ENCODE peak calls at places on chromosomes 16 and 17, in five cellular contexts. One of them, this sample, is unnamed.

GRCh38 chr16:67884-68789 is 4.3 kb downstream of the RHBDF1 start:
- DNase-seq in lower lobe of right lung: peak; percentile 43
- DNase-seq in GM10248: no peak
- DNase-seq in kidney: peak; percentile 68
- DNase-seq in CD8-positive, alpha-beta T cell: no peak
- DNase-seq in this sample: no peak

GRCh38 chr16:30096862-30097563 is 1.0 kb upstream of the YPEL3 start:
- DNase-seq in lower lobe of right lung: no peak
- DNase-seq in GM10248: no peak
- DNase-seq in kidney: no peak
- DNase-seq in CD8-positive, alpha-beta T cell: no peak
- DNase-seq in this sample: no peak

GRCh38 chr17:28282596-28282995 is 36.4 kb upstream of the TMEM97 start:
- DNase-seq in lower lobe of right lung: no peak
- DNase-seq in GM10248: no peak
- DNase-seq in kidney: no peak
- DNase-seq in CD8-positive, alpha-beta T cell: no peak
- DNase-seq in this sample: no peak

GRCh38 chr16:82203198-82203597 is 33.2 kb upstream of the MPHOSPH6 start:
- DNase-seq in lower lobe of right lung: no peak
- DNase-seq in GM10248: no peak
- DNase-seq in kidney: no peak
- DNase-seq in CD8-positive, alpha-beta T cell: no peak
- DNase-seq in this sample: no peak

GRCh38 chr17:9273334-9274118 is 252.2 kb downstream of the NTN1 start:
- DNase-seq in lower lobe of right lung: no peak
- DNase-seq in GM10248: no peak
- DNase-seq in kidney: no peak
- DNase-seq in CD8-positive, alpha-beta T cell: no peak
- DNase-seq in this sample: no peak

GRCh38 chr17:30519707-30520106 is 42.5 kb downstream of the GOSR1 start:
- DNase-seq in lower lobe of right lung: no peak
- DNase-seq in GM10248: no peak
- DNase-seq in kidney: no peak
- DNase-seq in CD8-positive, alpha-beta T cell: no peak
- DNase-seq in this sample: no peak

GRCh38 chr16:19213885-19214284 is 45.8 kb downstream of the SYT17 start:
- DNase-seq in lower lobe of right lung: no peak
- DNase-seq in GM10248: no peak
- DNase-seq in kidney: no peak
- DNase-seq in CD8-positive, alpha-beta T cell: no peak
- DNase-seq in this sample: no peak

GRCh38 chr17:33112763-33113162 is 121.1 kb downstream of the SPACA3 start:
- DNase-seq in lower lobe of right lung: no peak
- DNase-seq in GM10248: no peak
- DNase-seq in kidney: no peak
- DNase-seq in CD8-positive, alpha-beta T cell: no peak
- DNase-seq in this sample: no peak

GRCh38 chr17:39252788-39253460 is 27.2 kb upstream of the STAC2 start:
- DNase-seq in lower lobe of right lung: no peak
- DNase-seq in GM10248: no peak
- DNase-seq in kidney: no peak
- DNase-seq in CD8-positive, alpha-beta T cell: no peak
- DNase-seq in this sample: no peak

GRCh38 chr17:13067629-13068303 is 49.9 kb upstream of the ELAC2 start:
- DNase-seq in lower lobe of right lung: no peak
- DNase-seq in GM10248: no peak
- DNase-seq in kidney: no peak
- DNase-seq in CD8-positive, alpha-beta T cell: no peak
- DNase-seq in this sample: no peak

GRCh38 chr16:610513-611381 is 20.0 kb upstream of the WFIKKN1 start:
- DNase-seq in lower lobe of right lung: peak; percentile 83
- DNase-seq in GM10248: no peak
- DNase-seq in kidney: peak; percentile 86
- DNase-seq in CD8-positive, alpha-beta T cell: peak; percentile 65
- DNase-seq in this sample: no peak

GRCh38 chr16:11957591-11958395 is 7.2 kb upstream of the TNFRSF17 start:
- DNase-seq in lower lobe of right lung: no peak
- DNase-seq in GM10248: no peak
- DNase-seq in kidney: no peak
- DNase-seq in CD8-positive, alpha-beta T cell: no peak
- DNase-seq in this sample: no peak

GRCh38 chr16:85514295-85514600 is 98.9 kb upstream of the GSE1 start:
- DNase-seq in lower lobe of right lung: peak; percentile 80
- DNase-seq in GM10248: no peak
- DNase-seq in kidney: no peak
- DNase-seq in CD8-positive, alpha-beta T cell: no peak
- DNase-seq in this sample: no peak

GRCh38 chr17:56777859-56778258 is 55.9 kb downstream of the C17orf67 start:
- DNase-seq in lower lobe of right lung: no peak
- DNase-seq in GM10248: no peak
- DNase-seq in kidney: no peak
- DNase-seq in CD8-positive, alpha-beta T cell: no peak
- DNase-seq in this sample: no peak

GRCh38 chr16:55373489-55373832 is 49.5 kb downstream of the IRX6 start:
- DNase-seq in lower lobe of right lung: no peak
- DNase-seq in GM10248: no peak
- DNase-seq in kidney: no peak
- DNase-seq in CD8-positive, alpha-beta T cell: no peak
- DNase-seq in this sample: no peak

GRCh38 chr17:44775838-44776621 is 17.2 kb downstream of the ADAM11 start:
- DNase-seq in lower lobe of right lung: peak; percentile 72
- DNase-seq in GM10248: no peak
- DNase-seq in kidney: peak; percentile 98
- DNase-seq in CD8-positive, alpha-beta T cell: no peak
- DNase-seq in this sample: peak; percentile 86

GRCh38 chr17:48439875-48440505 is 10.0 kb upstream of the SKAP1 start:
- DNase-seq in lower lobe of right lung: no peak
- DNase-seq in GM10248: peak; percentile 45
- DNase-seq in kidney: no peak
- DNase-seq in CD8-positive, alpha-beta T cell: peak; percentile 56
- DNase-seq in this sample: no peak

GRCh38 chr16:72474511-72475123 is 302.7 kb upstream of the PMFBP1 start:
- DNase-seq in lower lobe of right lung: no peak
- DNase-seq in GM10248: no peak
- DNase-seq in kidney: no peak
- DNase-seq in CD8-positive, alpha-beta T cell: no peak
- DNase-seq in this sample: no peak

GRCh38 chr17:28946239-28946638 is 5.1 kb downstream of the PHF12 start:
- DNase-seq in lower lobe of right lung: no peak
- DNase-seq in GM10248: no peak
- DNase-seq in kidney: no peak
- DNase-seq in CD8-positive, alpha-beta T cell: no peak
- DNase-seq in this sample: no peak

GRCh38 chr17:70295732-70296131 is 126.4 kb downstream of the KCNJ2 start:
- DNase-seq in lower lobe of right lung: no peak
- DNase-seq in GM10248: no peak
- DNase-seq in kidney: no peak
- DNase-seq in CD8-positive, alpha-beta T cell: no peak
- DNase-seq in this sample: no peak

GRCh38 chr17:44079877-44080821 is 9.6 kb downstream of the G6PC3 start:
- DNase-seq in lower lobe of right lung: peak; percentile 41
- DNase-seq in GM10248: no peak
- DNase-seq in kidney: peak; percentile 51
- DNase-seq in CD8-positive, alpha-beta T cell: no peak
- DNase-seq in this sample: no peak

GRCh38 chr17:49556183-49556943 is 19.3 kb upstream of the NXPH3 start:
- DNase-seq in lower lobe of right lung: peak; percentile 82
- DNase-seq in GM10248: peak; percentile 92
- DNase-seq in kidney: peak; percentile 91
- DNase-seq in CD8-positive, alpha-beta T cell: peak; percentile 87
- DNase-seq in this sample: no peak

GRCh38 chr17:31414590-31414918 is 23.1 kb downstream of the RAB11FIP4 start:
- DNase-seq in lower lobe of right lung: no peak
- DNase-seq in GM10248: no peak
- DNase-seq in kidney: peak; percentile 35
- DNase-seq in CD8-positive, alpha-beta T cell: no peak
- DNase-seq in this sample: peak; percentile 56

GRCh38 chr17:47830396-47830907 is 889 bp downstream of the MRPL10 start:
- DNase-seq in lower lobe of right lung: no peak
- DNase-seq in GM10248: no peak
- DNase-seq in kidney: no peak
- DNase-seq in CD8-positive, alpha-beta T cell: no peak
- DNase-seq in this sample: no peak

GRCh38 chr16:54434859-54435258 is 148.3 kb upstream of the IRX3 start:
- DNase-seq in lower lobe of right lung: no peak
- DNase-seq in GM10248: no peak
- DNase-seq in kidney: no peak
- DNase-seq in CD8-positive, alpha-beta T cell: no peak
- DNase-seq in this sample: no peak

GRCh38 chr17:5272313-5272712 is 9.8 kb upstream of the RABEP1 start:
- DNase-seq in lower lobe of right lung: no peak
- DNase-seq in GM10248: no peak
- DNase-seq in kidney: no peak
- DNase-seq in CD8-positive, alpha-beta T cell: no peak
- DNase-seq in this sample: no peak
- TF ChIP-seq CTCF in lower lobe of right lung: no peak
- TF ChIP-seq CTCF in GM10248: no peak
- TF ChIP-seq CTCF in kidney: no peak
- TF ChIP-seq CTCF in CD8-positive, alpha-beta T cell: no peak
- TF ChIP-seq CTCF in this sample: no peak

GRCh38 chr16:68116256-68116853 is 31.2 kb downstream of the NFATC3 start:
- DNase-seq in lower lobe of right lung: no peak
- DNase-seq in GM10248: peak; percentile 34
- DNase-seq in kidney: no peak
- DNase-seq in CD8-positive, alpha-beta T cell: no peak
- DNase-seq in this sample: no peak
- TF ChIP-seq CTCF in lower lobe of right lung: peak; percentile 59
- TF ChIP-seq CTCF in GM10248: no peak
- TF ChIP-seq CTCF in kidney: peak; percentile 36
- TF ChIP-seq CTCF in CD8-positive, alpha-beta T cell: peak; percentile 77
- TF ChIP-seq CTCF in this sample: peak; percentile 75

DNA sequence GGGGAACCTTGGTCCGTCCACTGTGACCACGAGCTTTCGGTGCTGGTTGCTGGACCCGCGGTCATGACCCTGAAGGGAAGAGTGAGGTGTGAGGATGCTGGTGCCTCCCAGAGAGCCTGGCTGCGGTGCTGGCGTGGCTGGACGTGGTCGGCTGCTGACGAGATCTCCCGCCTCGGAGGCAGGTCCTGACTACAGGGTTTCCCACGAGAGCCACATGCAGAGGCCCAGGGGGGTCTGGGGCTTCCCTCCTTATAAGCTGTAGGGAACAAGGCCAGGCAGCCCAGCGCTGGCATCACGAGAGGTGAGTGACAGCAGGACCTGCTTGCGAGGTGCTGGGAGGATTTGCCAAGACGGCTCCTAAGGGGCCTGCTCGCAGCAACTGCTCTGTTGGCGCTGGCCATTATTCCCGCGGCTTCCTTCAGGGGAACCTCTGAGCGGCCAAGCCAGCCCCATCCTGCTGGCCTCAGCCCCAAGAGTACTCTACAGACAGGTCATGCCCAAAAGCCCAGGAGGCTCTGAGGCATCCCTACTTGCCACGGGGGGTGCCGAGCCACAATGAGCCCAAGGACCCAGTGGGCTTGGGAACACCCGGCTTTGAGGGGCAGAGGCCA is 134.8 kb downstream of the FOXL1 start:
- DNase-seq in lower lobe of right lung: no peak
- DNase-seq in GM10248: no peak
- DNase-seq in kidney: no peak
- DNase-seq in CD8-positive, alpha-beta T cell: no peak
- DNase-seq in this sample: no peak
- TF ChIP-seq CTCF in lower lobe of right lung: no peak
- TF ChIP-seq CTCF in GM10248: no peak
- TF ChIP-seq CTCF in kidney: no peak
- TF ChIP-seq CTCF in CD8-positive, alpha-beta T cell: no peak
- TF ChIP-seq CTCF in this sample: no peak

GRCh38 chr16:17970816-17971291 is 365.7 kb downstream of the NPIPA8 start:
- DNase-seq in lower lobe of right lung: no peak
- DNase-seq in GM10248: no peak
- DNase-seq in kidney: no peak
- DNase-seq in CD8-positive, alpha-beta T cell: no peak
- DNase-seq in this sample: no peak
- TF ChIP-seq CTCF in lower lobe of right lung: peak; percentile 33
- TF ChIP-seq CTCF in GM10248: no peak
- TF ChIP-seq CTCF in kidney: peak; percentile 6
- TF ChIP-seq CTCF in CD8-positive, alpha-beta T cell: no peak
- TF ChIP-seq CTCF in this sample: no peak

GRCh38 chr17:75876190-75876937 is 2.0 kb downstream of the TRIM47 start:
- DNase-seq in lower lobe of right lung: peak; percentile 73
- DNase-seq in GM10248: peak; percentile 55
- DNase-seq in kidney: peak; percentile 78
- DNase-seq in CD8-positive, alpha-beta T cell: peak; percentile 84
- DNase-seq in this sample: peak; percentile 90
- TF ChIP-seq CTCF in lower lobe of right lung: no peak
- TF ChIP-seq CTCF in GM10248: peak; percentile 35
- TF ChIP-seq CTCF in kidney: no peak
- TF ChIP-seq CTCF in CD8-positive, alpha-beta T cell: peak; percentile 15
- TF ChIP-seq CTCF in this sample: peak; percentile 41

GRCh38 chr17:80577876-80578275 is 33.2 kb downstream of the RPTOR start:
- DNase-seq in lower lobe of right lung: no peak
- DNase-seq in GM10248: no peak
- DNase-seq in kidney: no peak
- DNase-seq in CD8-positive, alpha-beta T cell: no peak
- DNase-seq in this sample: no peak
- TF ChIP-seq CTCF in lower lobe of right lung: no peak
- TF ChIP-seq CTCF in GM10248: no peak
- TF ChIP-seq CTCF in kidney: no peak
- TF ChIP-seq CTCF in CD8-positive, alpha-beta T cell: no peak
- TF ChIP-seq CTCF in this sample: no peak